ENCODE peak calls at places on chromosome 1, in five cellular contexts. I is Kasumi-1; S is stimulated activated CD4-positive, alpha-beta T cell treated with anti-CD3 and anti-CD28 coated beads, TNF-alpha, amount 100 ng/mL, for 4 hours; L is AG20443; C is cardiac fibroblast. T is an unnamed sample.
A peak's percentile ranks its signal among the peaks of the same experiment; 100 is the strongest.

GRCh38 chr1:91500756-91501526 is at the start of gene CDC7:
- DNase-seq in C (peak; percentile 96), S (peak; percentile 82), I (peak; percentile 86), L (peak; percentile 99), T (peak; percentile 76)

GRCh38 chr1:172928412-172928811 is 122.3 kb downstream of the TNFSF18 start:
- DNase-seq in C (peak; percentile 92), I (no peak), L (peak; percentile 49), S (no peak), T (no peak)

GRCh38 chr1:229887043-229887822 is 179.8 kb upstream of the GALNT2 start:
- DNase-seq in S (no peak), L (peak; percentile 7), C (no peak), I (no peak), T (no peak)

GRCh38 chr1:67716800-67717199 is 31.8 kb downstream of the GADD45A start:
- DNase-seq in I (no peak), C (peak; percentile 61), L (peak; percentile 27), S (no peak), T (no peak)

GRCh38 chr1:34681481-34682451 is 73.1 kb upstream of the GJB5 start:
- DNase-seq in L (peak; percentile 71), C (peak; percentile 54), I (peak; percentile 33), S (no peak), T (no peak)

GRCh38 chr1:151156515-151156819 is at the start of gene TNFAIP8L2:
- DNase-seq in I (peak; percentile 69), C (no peak), S (no peak), L (no peak), T (peak; percentile 61)

GRCh38 chr1:241356519-241357365 is at the start of gene RGS7:
- DNase-seq in C (peak; percentile 59), S (no peak), I (no peak), L (peak; percentile 88), T (no peak)

GRCh38 chr1:218164111-218164929 is 120.8 kb upstream of the RRP15 start:
- DNase-seq in I (no peak), L (peak; percentile 37), S (no peak), C (peak; percentile 25), T (no peak)

GRCh38 chr1:34547043-34547674 is 207.7 kb upstream of the GJB5 start:
- DNase-seq in L (no peak), I (no peak), C (no peak), S (no peak), T (no peak)

GRCh38 chr1:13487143-13487868 is 26.5 kb downstream of the LRRC38 start:
- DNase-seq in S (no peak), L (no peak), I (no peak), C (peak; percentile 6), T (no peak)